ENCODE peak calls at places on chromosomes 3 and 15, in five cellular contexts. O is NCI-H460, V is omental fat pad, P is colonic mucosa, C is NCI-H1694. Q is an unnamed sample.

GRCh38 chr15:68701886-68702285 is 118.8 kb downstream of the ANP32A start:
- DNase-seq in O (no peak), V (no peak), P (no peak), C (no peak), Q (no peak)

GRCh38 chr15:89383635-89384604 is 49.3 kb upstream of the POLG start:
- DNase-seq in O (peak), V (peak), P (peak), C (peak), Q (no peak)

GRCh38 chr3:174216019-174216418 is 643.1 kb upstream of the NAALADL2 start:
- DNase-seq in O (no peak), V (no peak), P (no peak), C (no peak), Q (no peak)

GRCh38 chr15:82805994-82806406 is at the start of gene FSD2:
- DNase-seq in O (no peak), V (no peak), P (no peak), C (no peak), Q (no peak)

GRCh38 chr15:35168464-35168863 is 83.4 kb upstream of the NANOGP8 start:
- DNase-seq in O (no peak), V (no peak), P (no peak), C (no peak), Q (no peak)

GRCh38 chr3:129486057-129487035 is 42.1 kb upstream of the RHO start:
- DNase-seq in O (no peak), V (no peak), P (no peak), C (no peak), Q (no peak)

GRCh38 chr15:60933914-60934885 is 294.9 kb downstream of the RORA start:
- DNase-seq in O (no peak), V (no peak), P (no peak), C (no peak), Q (no peak)

GRCh38 chr3:168659015-168659414 is 563.3 kb upstream of the GOLIM4 start:
- DNase-seq in O (no peak), V (no peak), P (no peak), C (no peak), Q (no peak)

GRCh38 chr15:41263891-41264351 is 32.9 kb downstream of the CHP1 start:
- DNase-seq in O (no peak), V (no peak), P (no peak), C (no peak), Q (no peak)

GRCh38 chr15:67114046-67114445 is 48.6 kb downstream of the SMAD3 start:
- DNase-seq in O (no peak), V (no peak), P (no peak), C (no peak), Q (no peak)

GRCh38 chr3:39021465-39022274 is 30.1 kb downstream of the SCN11A start:
- DNase-seq in O (no peak), V (no peak), P (no peak), C (no peak), Q (no peak)

GRCh38 chr3:38029400-38030125 is at the start of gene PLCD1:
- DNase-seq in O (no peak), V (no peak), P (peak), C (no peak), Q (no peak)

GRCh38 chr3:31981206-31982181 is at the start of the genes OSBPL10 and ZNF860:
- DNase-seq in O (peak), V (peak), P (peak), C (no peak), Q (peak)

GRCh38 chr15:48385031-48385430 is 53.8 kb downstream of the DUT start:
- DNase-seq in O (no peak), V (no peak), P (no peak), C (no peak), Q (no peak)

GRCh38 chr3:151918253-151919029 is 45.0 kb downstream of the SUCNR1 start:
- DNase-seq in O (peak), V (no peak), P (no peak), C (peak), Q (peak)